ENCODE peak calls at places on chromosomes 12 and 14, in six cellular contexts. Y is H9, D is endothelial cell of umbilical vein, K is lower lobe of right lung, N is uterus, S is GM12865. H is an unnamed sample.

GRCh38 chr12:56679834-56680575 is 8.1 kb downstream of the PTGES3 start:
- DNase-seq in Y (peak), D (no peak), K (no peak), N (no peak), S (no peak), H (no peak)

GRCh38 chr12:68638721-68639395 is 28.2 kb downstream of the RAP1B start:
- DNase-seq in Y (no peak), D (no peak), K (no peak), N (no peak), S (no peak), H (no peak)

GRCh38 chr12:54404061-54405004 is 14.7 kb downstream of the ITGA5 start:
- DNase-seq in Y (peak), D (peak), K (no peak), N (peak), S (peak), H (no peak)

GRCh38 chr14:104335176-104335575 is 196.8 kb downstream of the KIF26A start:
- DNase-seq in Y (no peak), D (no peak), K (no peak), N (no peak), S (no peak), H (no peak)

GRCh38 chr12:12533238-12533829 is 29.3 kb downstream of the DUSP16 start:
- DNase-seq in Y (no peak), D (no peak), K (peak), N (no peak), S (no peak), H (no peak)

GRCh38 chr14:92942136-92942535 is 19.2 kb downstream of the CHGA start:
- DNase-seq in Y (no peak), D (no peak), K (no peak), N (no peak), S (no peak), H (no peak)

GRCh38 chr14:68665116-68665515 is 127.8 kb downstream of the ZFP36L1 start:
- DNase-seq in Y (no peak), D (peak), K (no peak), N (peak), S (no peak), H (no peak)

GRCh38 chr12:110200124-110200417 is 75.9 kb downstream of the IFT81 start:
- DNase-seq in Y (no peak), D (no peak), K (no peak), N (no peak), S (no peak), H (no peak)

GRCh38 chr12:34190054-34190453 is 167.8 kb downstream of the ALG10 start:
- DNase-seq in Y (no peak), D (no peak), K (no peak), N (no peak), S (no peak), H (no peak)

GRCh38 chr12:31322651-31323248 is 3.2 kb downstream of the SINHCAF start:
- DNase-seq in Y (no peak), D (peak), K (no peak), N (peak), S (no peak), H (no peak)

GRCh38 chr14:96956464-96957239 is 159.5 kb downstream of the VRK1 start:
- DNase-seq in Y (no peak), D (no peak), K (no peak), N (no peak), S (no peak), H (no peak)

DNA sequence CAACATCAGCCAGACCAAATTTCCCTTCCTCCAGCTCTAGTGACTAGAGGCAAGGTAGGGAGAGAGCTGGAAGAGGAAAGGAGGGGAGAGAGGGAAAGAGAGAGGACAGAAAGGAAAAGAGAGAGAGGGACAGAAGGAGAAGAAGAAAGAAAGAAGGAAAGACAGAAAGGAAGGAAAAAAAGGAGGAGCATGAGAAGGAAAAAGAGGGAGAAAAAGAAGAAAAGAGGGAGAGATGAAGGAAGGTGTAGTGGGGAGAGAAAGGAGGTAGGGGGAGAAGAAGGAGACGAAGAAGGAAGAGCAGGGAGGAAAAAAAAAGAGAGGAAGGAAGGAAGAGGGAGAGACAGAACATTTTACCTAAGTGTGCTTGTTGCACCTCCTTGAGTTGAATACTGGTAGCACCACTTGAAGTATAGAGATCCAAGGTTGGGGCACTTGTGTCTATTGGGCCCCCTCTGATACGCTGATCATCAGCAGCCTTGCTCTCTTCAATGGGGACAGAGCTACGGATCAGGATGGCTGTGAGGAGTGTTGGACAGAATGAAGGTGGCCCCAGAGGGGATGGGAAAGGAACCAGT is 232.5 kb downstream of the SUDS3 start:
- DNase-seq in Y (no peak), D (no peak), K (no peak), N (no peak), S (no peak), H (no peak)
- TF ChIP-seq CTCF in Y (peak), D (no peak), K (no peak), N (no peak), S (no peak), H (no peak)

GRCh38 chr14:102096569-102097188 is 9.8 kb upstream of the HSP90AA1 start:
- DNase-seq in Y (peak), D (peak), K (peak), N (peak), S (peak), H (peak)

GRCh38 chr14:102097441-102098135 is 10.7 kb upstream of the HSP90AA1 start:
- DNase-seq in Y (peak), D (no peak), K (no peak), N (no peak), S (no peak), H (peak)

GRCh38 chr14:102095231-102095870 is 8.5 kb upstream of the HSP90AA1 start:
- DNase-seq in Y (no peak), D (no peak), K (no peak), N (no peak), S (no peak), H (no peak)

GRCh38 chr14:102094101-102094500 is 7.3 kb upstream of the HSP90AA1 start:
- DNase-seq in Y (no peak), D (no peak), K (no peak), N (no peak), S (no peak), H (no peak)

GRCh38 chr14:102095871-102096568 is 9.2 kb upstream of the HSP90AA1 start:
- DNase-seq in Y (no peak), D (no peak), K (no peak), N (no peak), S (no peak), H (no peak)
- TF ChIP-seq CTCF in Y (no peak), D (no peak), K (no peak), N (no peak), S (no peak), H (no peak)

GRCh38 chr12:124356221-124356620 is 61.3 kb downstream of the RFLNA start:
- DNase-seq in Y (no peak), D (no peak), K (no peak), N (no peak), S (no peak), H (no peak)
- TF ChIP-seq CTCF in Y (no peak), D (no peak), K (no peak), N (no peak), S (no peak), H (no peak)

GRCh38 chr14:83827383-83827782 is 1702.6 kb upstream of the FLRT2 start:
- DNase-seq in Y (no peak), D (peak), K (no peak), N (no peak), S (no peak), H (no peak)

GRCh38 chr14:83825836-83826235 is 1704.1 kb upstream of the FLRT2 start:
- DNase-seq in Y (no peak), D (no peak), K (no peak), N (no peak), S (no peak), H (no peak)

GRCh38 chr14:83826838-83827237 is 1703.1 kb upstream of the FLRT2 start:
- DNase-seq in Y (no peak), D (no peak), K (no peak), N (no peak), S (no peak), H (no peak)

GRCh38 chr14:83828406-83828805 is 1701.5 kb upstream of the FLRT2 start:
- DNase-seq in Y (no peak), D (no peak), K (no peak), N (no peak), S (no peak), H (no peak)
- TF ChIP-seq CTCF in Y (no peak), D (no peak), K (no peak), N (no peak), S (no peak), H (no peak)

GRCh38 chr14:77763978-77764377 is 3.0 kb upstream of the SNW1 start:
- DNase-seq in Y (no peak), D (no peak), K (no peak), N (no peak), S (no peak), H (no peak)

GRCh38 chr14:77763316-77763715 is 2.4 kb upstream of the SNW1 start:
- DNase-seq in Y (no peak), D (no peak), K (no peak), N (no peak), S (no peak), H (no peak)

GRCh38 chr14:77760381-77761204 is at the start of gene SNW1:
- DNase-seq in Y (peak), D (peak), K (peak), N (peak), S (peak), H (peak)

DNA sequence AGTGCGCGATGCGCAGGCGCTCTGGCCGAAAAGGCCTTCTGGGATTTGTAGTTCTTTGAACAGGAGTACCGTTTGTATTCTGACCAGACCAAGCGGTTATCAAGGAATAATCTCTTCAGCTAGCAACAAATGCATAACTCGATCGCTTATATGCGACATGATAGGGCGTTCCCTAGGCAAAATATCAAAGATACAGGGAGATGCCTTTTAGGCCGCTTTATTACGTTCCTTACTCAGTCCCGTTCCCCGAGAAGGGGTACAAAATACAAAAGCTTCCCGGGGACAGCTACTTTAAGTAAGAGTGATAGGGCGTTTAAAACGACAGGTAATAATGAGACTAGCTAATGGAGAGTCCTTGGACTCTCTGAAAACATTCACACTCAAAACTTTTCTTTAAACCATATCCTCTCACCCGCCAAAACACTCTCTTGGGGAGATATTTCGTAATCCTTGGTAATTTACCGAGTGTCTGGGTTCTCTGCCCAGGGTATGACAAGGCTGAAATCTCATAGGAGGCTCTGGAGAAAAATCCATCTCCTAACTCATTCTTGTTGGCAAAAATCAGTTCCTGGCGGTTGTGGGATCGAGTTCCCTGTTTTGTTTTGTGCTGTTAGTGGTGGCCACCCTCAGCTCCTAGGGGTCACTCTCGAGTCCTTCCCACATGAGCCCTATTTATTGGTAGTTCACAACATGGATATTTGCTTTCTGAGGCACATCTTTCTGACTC is 412 bp upstream of the SNW1 start:
- DNase-seq in Y (peak), D (no peak), K (no peak), N (peak), S (peak), H (peak)
- TF ChIP-seq CTCF in Y (peak), D (peak), K (peak), N (no peak), S (peak), H (no peak)

GRCh38 chr12:113591480-113591971 is 119.9 kb upstream of the LHX5 start:
- DNase-seq in Y (peak), D (no peak), K (peak), N (no peak), S (peak), H (peak)
- TF ChIP-seq CTCF in Y (peak), D (no peak), K (no peak), N (no peak), S (no peak), H (no peak)

GRCh38 chr14:76518366-76518765 is 142.4 kb downstream of the ESRRB start:
- DNase-seq in Y (no peak), D (no peak), K (no peak), N (no peak), S (no peak), H (no peak)

GRCh38 chr14:76510255-76510654 is 134.3 kb downstream of the ESRRB start:
- DNase-seq in Y (no peak), D (no peak), K (no peak), N (no peak), S (no peak), H (no peak)

GRCh38 chr14:76516884-76517283 is 140.9 kb downstream of the ESRRB start:
- DNase-seq in Y (no peak), D (no peak), K (no peak), N (no peak), S (no peak), H (no peak)

GRCh38 chr14:76509291-76509690 is 133.4 kb downstream of the ESRRB start:
- DNase-seq in Y (no peak), D (no peak), K (no peak), N (no peak), S (no peak), H (no peak)

DNA sequence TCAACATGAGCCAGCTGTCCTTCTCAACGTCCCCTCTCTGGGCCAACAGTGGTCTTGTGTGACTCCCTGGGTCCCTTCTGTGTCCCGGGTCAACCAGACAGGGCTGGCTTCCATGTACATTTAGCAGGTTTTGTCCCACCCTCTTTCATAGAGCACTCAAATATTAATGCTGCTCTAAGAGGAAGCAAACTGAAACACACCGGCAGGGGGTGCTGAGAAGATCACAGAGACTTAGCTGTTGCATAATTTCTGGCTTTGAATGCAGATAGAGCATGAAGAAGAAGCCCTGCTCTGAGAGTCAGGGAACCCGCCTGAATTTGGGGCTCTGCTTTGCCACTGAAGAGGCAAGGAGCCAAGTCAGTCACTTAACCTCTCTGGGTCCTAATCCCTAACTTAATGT is 138.7 kb downstream of the ESRRB start:
- DNase-seq in Y (no peak), D (peak), K (no peak), N (no peak), S (peak), H (no peak)
- TF ChIP-seq CTCF in Y (no peak), D (no peak), K (no peak), N (no peak), S (peak), H (no peak)

DNA sequence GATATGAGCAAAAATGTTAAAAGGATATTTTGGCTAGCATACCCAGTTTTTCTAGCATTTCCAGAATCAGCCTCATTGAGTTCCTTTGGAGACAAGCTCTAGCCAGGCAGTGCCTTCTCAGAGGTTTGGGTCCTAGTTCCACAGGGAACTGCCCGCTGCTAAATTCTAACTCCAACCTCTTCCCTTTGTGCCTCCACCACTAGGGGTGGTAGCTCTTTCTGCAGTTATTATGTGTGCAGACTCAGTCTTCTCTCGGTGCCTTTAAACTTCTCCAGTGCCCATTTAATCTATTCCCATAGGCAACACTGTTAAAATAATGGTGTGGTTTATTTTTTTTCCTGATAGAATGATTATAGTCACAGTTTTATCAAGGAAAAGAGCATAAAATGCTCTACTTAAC is 21.5 kb upstream of the SLC25A3 start:
- DNase-seq in Y (peak), D (no peak), K (no peak), N (no peak), S (no peak), H (no peak)
- TF ChIP-seq CTCF in Y (peak), D (peak), K (no peak), N (no peak), S (peak), H (no peak)

H was measured in tibial artery.